ENCODE peak calls at places on chromosome 6, in seven cellular contexts. One of them, this sample, is unnamed.

GRCh38 chr6:148776321-148776966 is 29.6 kb downstream of the UST start:
- DNase-seq in breast epithelium: no peak
- DNase-seq in cardiac muscle cell: peak
- DNase-seq in iPS DF 6.9: no peak
- DNase-seq in sigmoid colon: no peak
- DNase-seq in PC-9: no peak
- DNase-seq in psoas muscle: no peak
- DNase-seq in this sample: peak

GRCh38 chr6:75936682-75937081 is 135.8 kb downstream of the IMPG1 start:
- DNase-seq in breast epithelium: no peak
- DNase-seq in cardiac muscle cell: no peak
- DNase-seq in iPS DF 6.9: no peak
- DNase-seq in sigmoid colon: no peak
- DNase-seq in PC-9: no peak
- DNase-seq in psoas muscle: no peak
- DNase-seq in this sample: no peak

GRCh38 chr6:27250955-27251671 is 3.6 kb downstream of the PRSS16 start:
- DNase-seq in breast epithelium: peak
- DNase-seq in cardiac muscle cell: peak
- DNase-seq in iPS DF 6.9: peak
- DNase-seq in sigmoid colon: no peak
- DNase-seq in PC-9: peak
- DNase-seq in psoas muscle: no peak
- DNase-seq in this sample: peak

GRCh38 chr6:79913369-79913768 is 34.0 kb downstream of the ELOVL4 start:
- DNase-seq in breast epithelium: no peak
- DNase-seq in cardiac muscle cell: no peak
- DNase-seq in iPS DF 6.9: no peak
- DNase-seq in sigmoid colon: no peak
- DNase-seq in PC-9: no peak
- DNase-seq in psoas muscle: no peak
- DNase-seq in this sample: no peak

GRCh38 chr6:168699631-168700315 is 258.8 kb downstream of the SMOC2 start:
- DNase-seq in breast epithelium: peak
- DNase-seq in cardiac muscle cell: no peak
- DNase-seq in iPS DF 6.9: no peak
- DNase-seq in sigmoid colon: peak
- DNase-seq in PC-9: no peak
- DNase-seq in psoas muscle: peak
- DNase-seq in this sample: no peak

GRCh38 chr6:149752600-149752999 is 3.1 kb downstream of the PCMT1 start:
- DNase-seq in breast epithelium: no peak
- DNase-seq in cardiac muscle cell: peak
- DNase-seq in iPS DF 6.9: no peak
- DNase-seq in sigmoid colon: no peak
- DNase-seq in PC-9: no peak
- DNase-seq in psoas muscle: no peak
- DNase-seq in this sample: no peak

GRCh38 chr6:148177589-148178233 is 164.9 kb upstream of the SASH1 start:
- DNase-seq in breast epithelium: no peak
- DNase-seq in cardiac muscle cell: peak
- DNase-seq in iPS DF 6.9: peak
- DNase-seq in sigmoid colon: peak
- DNase-seq in PC-9: no peak
- DNase-seq in psoas muscle: peak
- DNase-seq in this sample: no peak

GRCh38 chr6:33414592-33415271 is 3.2 kb downstream of the CUTA start:
- DNase-seq in breast epithelium: no peak
- DNase-seq in cardiac muscle cell: no peak
- DNase-seq in iPS DF 6.9: no peak
- DNase-seq in sigmoid colon: no peak
- DNase-seq in PC-9: no peak
- DNase-seq in psoas muscle: no peak
- DNase-seq in this sample: no peak

GRCh38 chr6:113291751-113292445 is 565.2 kb upstream of the MARCKS start:
- DNase-seq in breast epithelium: no peak
- DNase-seq in cardiac muscle cell: peak
- DNase-seq in iPS DF 6.9: no peak
- DNase-seq in sigmoid colon: no peak
- DNase-seq in PC-9: no peak
- DNase-seq in psoas muscle: no peak
- DNase-seq in this sample: no peak

GRCh38 chr6:34358389-34358906 is 34.0 kb downstream of the NUDT3 start:
- DNase-seq in breast epithelium: no peak
- DNase-seq in cardiac muscle cell: peak
- DNase-seq in iPS DF 6.9: no peak
- DNase-seq in sigmoid colon: no peak
- DNase-seq in PC-9: no peak
- DNase-seq in psoas muscle: peak
- DNase-seq in this sample: no peak

GRCh38 chr6:17714177-17714576 is 7.5 kb upstream of the NUP153 start:
- DNase-seq in breast epithelium: no peak
- DNase-seq in cardiac muscle cell: no peak
- DNase-seq in iPS DF 6.9: no peak
- DNase-seq in sigmoid colon: no peak
- DNase-seq in PC-9: no peak
- DNase-seq in psoas muscle: no peak
- DNase-seq in this sample: no peak

GRCh38 chr6:87281426-87281825 is 41.0 kb upstream of the SMIM8 start:
- DNase-seq in breast epithelium: no peak
- DNase-seq in cardiac muscle cell: peak
- DNase-seq in iPS DF 6.9: no peak
- DNase-seq in sigmoid colon: no peak
- DNase-seq in PC-9: no peak
- DNase-seq in psoas muscle: no peak
- DNase-seq in this sample: no peak

GRCh38 chr6:140043357-140043756 is 668.9 kb upstream of the CITED2 start:
- DNase-seq in breast epithelium: no peak
- DNase-seq in cardiac muscle cell: peak
- DNase-seq in iPS DF 6.9: no peak
- DNase-seq in sigmoid colon: no peak
- DNase-seq in PC-9: peak
- DNase-seq in psoas muscle: no peak
- DNase-seq in this sample: peak

GRCh38 chr6:155528982-155529453 is 73.4 kb upstream of the NOX3 start:
- DNase-seq in breast epithelium: no peak
- DNase-seq in cardiac muscle cell: peak
- DNase-seq in iPS DF 6.9: no peak
- DNase-seq in sigmoid colon: no peak
- DNase-seq in PC-9: no peak
- DNase-seq in psoas muscle: no peak
- DNase-seq in this sample: peak

GRCh38 chr6:36906539-36906938 is 20.8 kb downstream of the C6orf89 start:
- DNase-seq in breast epithelium: peak
- DNase-seq in cardiac muscle cell: no peak
- DNase-seq in iPS DF 6.9: no peak
- DNase-seq in sigmoid colon: no peak
- DNase-seq in PC-9: no peak
- DNase-seq in psoas muscle: no peak
- DNase-seq in this sample: no peak
- H3K27ac ChIP-seq in breast epithelium: no peak
- H3K27ac ChIP-seq in cardiac muscle cell: no peak
- H3K27ac ChIP-seq in iPS DF 6.9: no peak
- H3K27ac ChIP-seq in sigmoid colon: peak
- H3K27ac ChIP-seq in PC-9: no peak
- H3K27ac ChIP-seq in psoas muscle: no peak
- H3K27ac ChIP-seq in this sample: no peak

DNA sequence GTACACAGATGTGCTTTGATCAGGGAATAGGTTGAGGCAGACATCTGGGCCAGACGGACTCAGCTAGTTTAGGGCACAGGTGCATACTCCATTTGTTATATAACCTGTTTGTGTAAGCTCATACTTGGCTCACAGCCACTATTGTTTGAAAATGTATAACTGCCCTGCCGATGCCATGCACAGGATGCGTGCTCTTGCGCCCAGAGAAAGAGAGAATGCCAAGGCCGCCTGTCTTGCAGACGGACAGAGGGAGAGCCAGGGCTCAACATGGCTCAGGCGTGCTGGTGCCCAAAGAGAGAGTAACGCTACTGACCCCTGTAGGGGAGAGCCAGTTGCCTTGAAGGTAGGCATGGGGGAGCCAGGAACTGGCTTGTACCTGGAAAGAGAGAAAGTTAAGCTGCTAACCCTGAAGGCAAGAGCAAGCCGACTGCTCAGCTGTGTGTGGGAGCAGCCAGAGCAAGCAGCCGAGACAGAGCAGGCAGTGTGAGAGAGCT is 57.7 kb downstream of the FAM229B start:
- DNase-seq in breast epithelium: no peak
- DNase-seq in cardiac muscle cell: no peak
- DNase-seq in iPS DF 6.9: peak
- DNase-seq in sigmoid colon: no peak
- DNase-seq in PC-9: no peak
- DNase-seq in psoas muscle: no peak
- DNase-seq in this sample: no peak
- H3K27ac ChIP-seq in breast epithelium: peak
- H3K27ac ChIP-seq in cardiac muscle cell: no peak
- H3K27ac ChIP-seq in iPS DF 6.9: no peak
- H3K27ac ChIP-seq in sigmoid colon: no peak
- H3K27ac ChIP-seq in PC-9: no peak
- H3K27ac ChIP-seq in psoas muscle: no peak
- H3K27ac ChIP-seq in this sample: no peak

GRCh38 chr6:31092769-31093505 is 19.4 kb downstream of the C6orf15 start:
- DNase-seq in breast epithelium: no peak
- DNase-seq in cardiac muscle cell: no peak
- DNase-seq in iPS DF 6.9: no peak
- DNase-seq in sigmoid colon: no peak
- DNase-seq in PC-9: no peak
- DNase-seq in psoas muscle: no peak
- DNase-seq in this sample: no peak

GRCh38 chr6:31096656-31097055 is 15.7 kb downstream of the C6orf15 start:
- DNase-seq in breast epithelium: no peak
- DNase-seq in cardiac muscle cell: no peak
- DNase-seq in iPS DF 6.9: no peak
- DNase-seq in sigmoid colon: no peak
- DNase-seq in PC-9: no peak
- DNase-seq in psoas muscle: no peak
- DNase-seq in this sample: no peak

GRCh38 chr6:31098449-31098938 is 13.9 kb downstream of the C6orf15 start:
- DNase-seq in breast epithelium: no peak
- DNase-seq in cardiac muscle cell: no peak
- DNase-seq in iPS DF 6.9: no peak
- DNase-seq in sigmoid colon: no peak
- DNase-seq in PC-9: no peak
- DNase-seq in psoas muscle: no peak
- DNase-seq in this sample: no peak

GRCh38 chr6:31094389-31094881 is 17.9 kb downstream of the C6orf15 start:
- DNase-seq in breast epithelium: peak
- DNase-seq in cardiac muscle cell: peak
- DNase-seq in iPS DF 6.9: no peak
- DNase-seq in sigmoid colon: no peak
- DNase-seq in PC-9: peak
- DNase-seq in psoas muscle: no peak
- DNase-seq in this sample: no peak

DNA sequence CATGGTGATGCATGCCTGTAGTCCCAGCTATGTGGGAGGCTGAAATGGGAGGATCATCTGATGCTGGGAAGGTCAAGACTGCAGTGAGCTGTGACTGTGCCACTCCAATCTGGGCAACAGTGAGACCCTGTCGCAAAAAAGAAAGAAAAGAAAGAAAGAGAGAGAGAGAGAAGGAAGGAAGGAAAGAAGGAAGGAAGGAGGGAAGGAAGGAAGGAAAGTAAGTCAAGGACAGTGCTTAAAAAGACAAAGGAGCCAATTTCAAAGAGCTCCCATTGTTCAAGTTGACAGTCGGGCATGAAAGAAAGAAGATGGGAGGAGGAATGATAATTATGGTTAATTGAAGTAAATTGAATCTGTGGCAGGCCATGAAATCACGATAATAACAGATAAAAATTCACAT is 16.2 kb downstream of the C6orf15 start:
- DNase-seq in breast epithelium: no peak
- DNase-seq in cardiac muscle cell: no peak
- DNase-seq in iPS DF 6.9: no peak
- DNase-seq in sigmoid colon: no peak
- DNase-seq in PC-9: no peak
- DNase-seq in psoas muscle: no peak
- DNase-seq in this sample: no peak
- H3K27ac ChIP-seq in breast epithelium: no peak
- H3K27ac ChIP-seq in cardiac muscle cell: no peak
- H3K27ac ChIP-seq in iPS DF 6.9: no peak
- H3K27ac ChIP-seq in sigmoid colon: no peak
- H3K27ac ChIP-seq in PC-9: no peak
- H3K27ac ChIP-seq in psoas muscle: no peak
- H3K27ac ChIP-seq in this sample: no peak

GRCh38 chr6:129033173-129033572 is 150.2 kb downstream of the LAMA2 start:
- DNase-seq in breast epithelium: no peak
- DNase-seq in cardiac muscle cell: no peak
- DNase-seq in iPS DF 6.9: no peak
- DNase-seq in sigmoid colon: no peak
- DNase-seq in PC-9: no peak
- DNase-seq in psoas muscle: no peak
- DNase-seq in this sample: no peak
- H3K27ac ChIP-seq in breast epithelium: no peak
- H3K27ac ChIP-seq in cardiac muscle cell: no peak
- H3K27ac ChIP-seq in iPS DF 6.9: no peak
- H3K27ac ChIP-seq in sigmoid colon: no peak
- H3K27ac ChIP-seq in PC-9: no peak
- H3K27ac ChIP-seq in psoas muscle: peak
- H3K27ac ChIP-seq in this sample: no peak

GRCh38 chr6:54076159-54076789 is 35.0 kb upstream of the MLIP start:
- DNase-seq in breast epithelium: no peak
- DNase-seq in cardiac muscle cell: no peak
- DNase-seq in iPS DF 6.9: no peak
- DNase-seq in sigmoid colon: no peak
- DNase-seq in PC-9: no peak
- DNase-seq in psoas muscle: no peak
- DNase-seq in this sample: no peak
- H3K27ac ChIP-seq in breast epithelium: no peak
- H3K27ac ChIP-seq in cardiac muscle cell: no peak
- H3K27ac ChIP-seq in iPS DF 6.9: no peak
- H3K27ac ChIP-seq in sigmoid colon: no peak
- H3K27ac ChIP-seq in PC-9: no peak
- H3K27ac ChIP-seq in psoas muscle: peak
- H3K27ac ChIP-seq in this sample: no peak

DNA sequence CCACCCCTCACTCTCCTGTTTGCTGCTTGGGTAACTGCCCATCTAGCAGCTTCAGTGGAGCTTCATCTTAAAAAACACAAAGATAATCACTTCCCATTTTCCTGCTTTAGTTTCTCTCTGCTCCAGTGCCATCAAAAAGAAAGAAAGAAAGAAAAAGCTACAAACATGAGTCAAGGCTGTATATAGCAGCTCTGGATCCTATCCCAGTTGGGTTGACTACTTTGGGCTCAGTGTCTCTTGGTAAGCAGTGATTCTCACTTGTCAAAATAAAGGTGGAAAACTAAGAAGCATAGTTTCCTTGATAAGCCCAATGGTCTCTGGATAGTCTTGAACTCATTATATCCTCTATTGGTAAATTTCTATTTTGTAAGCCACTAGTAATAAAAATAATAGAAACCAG is 48.8 kb upstream of the SRPK1 start:
- DNase-seq in breast epithelium: no peak
- DNase-seq in cardiac muscle cell: no peak
- DNase-seq in iPS DF 6.9: no peak
- DNase-seq in sigmoid colon: no peak
- DNase-seq in PC-9: no peak
- DNase-seq in psoas muscle: no peak
- DNase-seq in this sample: no peak
- H3K27ac ChIP-seq in breast epithelium: no peak
- H3K27ac ChIP-seq in cardiac muscle cell: no peak
- H3K27ac ChIP-seq in iPS DF 6.9: no peak
- H3K27ac ChIP-seq in sigmoid colon: no peak
- H3K27ac ChIP-seq in PC-9: peak
- H3K27ac ChIP-seq in psoas muscle: no peak
- H3K27ac ChIP-seq in this sample: no peak